ENCODE peak calls at places on chromosomes 11 and 22, in five cellular contexts. E, C, M, F and Q are unnamed samples.

GRCh38 chr22:28051787-28052356 is 132.8 kb upstream of the PITPNB start:
- DNase-seq in E (peak; percentile 61), C (peak; percentile 74), M (peak; percentile 29), F (peak; percentile 62), Q (no peak)

GRCh38 chr11:11532574-11532973 is 89.2 kb downstream of the GALNT18 start:
- DNase-seq in E (peak; percentile 22), C (no peak), M (no peak), F (peak; percentile 42), Q (no peak)

GRCh38 chr11:123408619-123409455 is 21.2 kb upstream of the GRAMD1B start:
- DNase-seq in E (no peak), C (no peak), M (no peak), F (no peak), Q (no peak)

GRCh38 chr11:132395434-132395833 is 1025.0 kb downstream of the NTM start:
- DNase-seq in E (no peak), C (no peak), M (no peak), F (no peak), Q (no peak)

GRCh38 chr22:38221908-38222796 is 20.4 kb downstream of the MAFF start:
- DNase-seq in E (no peak), C (no peak), M (no peak), F (no peak), Q (no peak)

GRCh38 chr22:50732681-50733080 is 5.3 kb upstream of the ACR start:
- DNase-seq in E (no peak), C (no peak), M (no peak), F (no peak), Q (no peak)

GRCh38 chr11:35478411-35479139 is 46.8 kb downstream of the PAMR1 start:
- DNase-seq in E (no peak), C (peak; percentile 34), M (no peak), F (no peak), Q (no peak)

GRCh38 chr22:19224985-19225384 is 46.4 kb upstream of the SLC25A1 start:
- DNase-seq in E (no peak), C (no peak), M (no peak), F (no peak), Q (no peak)

GRCh38 chr11:107787733-107788132 is 70.9 kb downstream of the SLC35F2 start:
- DNase-seq in E (no peak), C (no peak), M (no peak), F (no peak), Q (no peak)

GRCh38 chr22:41444360-41445170 is 2.0 kb downstream of the TOB2 start:
- DNase-seq in E (peak; percentile 98), C (peak; percentile 92), M (peak; percentile 78), F (peak; percentile 96), Q (peak; percentile 75)
- TF ChIP-seq POLR2A in E (no peak), C (no peak), M (no peak), F (peak; percentile 74), Q (no peak)

DNA sequence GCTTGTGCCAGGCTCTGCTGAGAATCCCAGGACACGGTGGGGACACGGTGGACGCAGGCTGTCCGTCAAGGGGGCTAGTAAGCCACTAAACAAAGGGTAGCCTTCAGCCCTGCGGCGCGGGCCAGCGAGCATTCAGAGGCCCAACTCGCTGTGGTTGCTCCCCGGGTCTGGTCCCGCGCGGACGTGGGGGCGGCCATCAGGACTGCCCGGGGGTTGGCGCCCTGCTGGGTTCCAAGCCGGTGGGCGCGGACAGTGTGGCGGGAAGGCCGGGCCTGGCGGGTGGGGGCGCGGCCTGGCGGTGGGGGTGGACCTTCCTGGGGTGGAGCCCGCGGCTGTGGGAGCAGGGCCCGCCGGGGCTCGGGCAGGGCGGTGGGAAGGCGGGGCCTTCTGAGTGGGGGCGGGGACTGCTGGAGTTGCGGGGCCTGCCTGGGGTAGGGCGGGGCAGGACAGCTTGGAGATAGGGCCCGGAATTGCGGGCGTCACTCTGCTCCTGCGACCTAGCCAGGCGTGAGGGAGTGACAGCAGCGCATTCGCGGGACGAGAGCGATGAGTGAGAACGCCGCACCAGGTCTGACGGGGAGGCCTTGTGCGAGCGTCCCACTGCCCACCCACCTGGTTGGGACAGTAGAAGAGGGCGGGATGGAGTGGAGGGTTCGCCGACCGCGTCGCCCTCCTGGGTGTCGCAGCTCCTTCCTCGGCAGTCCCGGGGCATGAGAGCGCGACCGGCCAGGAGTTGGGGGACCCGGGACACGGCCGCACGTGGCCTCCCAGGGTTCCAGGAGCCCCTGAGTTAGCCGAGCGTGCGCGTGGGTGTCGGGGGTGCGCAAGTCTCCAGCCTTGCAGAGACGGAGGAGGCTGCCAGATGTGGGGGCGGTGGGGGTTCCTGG is at the start of gene SERHL2:
- DNase-seq in E (peak; percentile 55), C (peak; percentile 92), M (no peak), F (peak; percentile 87), Q (peak; percentile 72)
- TF ChIP-seq POLR2A in E (no peak), C (no peak), M (no peak), F (peak; percentile 32), Q (peak; percentile 58)

GRCh38 chr11:65051389-65051858 is 6.9 kb downstream of the NAALADL1 start:
- DNase-seq in E (no peak), C (no peak), M (no peak), F (no peak), Q (no peak)
- TF ChIP-seq POLR2A in E (no peak), C (no peak), M (no peak), F (no peak), Q (no peak)

DNA sequence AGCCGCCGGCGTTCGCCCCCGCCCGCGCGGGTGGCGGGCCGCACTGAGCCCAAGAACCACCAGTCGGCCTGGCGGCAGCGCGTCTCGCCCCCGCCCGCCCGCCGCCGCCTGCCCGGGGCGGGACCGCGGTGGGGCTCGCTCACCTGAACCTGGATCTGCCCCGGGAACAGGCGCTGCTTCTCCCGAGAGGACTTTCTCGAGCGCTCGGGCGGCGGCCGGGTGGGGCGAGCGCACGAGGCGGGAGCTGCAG is 178 bp downstream of the MYH9 start:
- DNase-seq in E (no peak), C (no peak), M (no peak), F (no peak), Q (no peak)
- TF ChIP-seq POLR2A in E (no peak), C (no peak), M (no peak), F (no peak), Q (no peak)

DNA sequence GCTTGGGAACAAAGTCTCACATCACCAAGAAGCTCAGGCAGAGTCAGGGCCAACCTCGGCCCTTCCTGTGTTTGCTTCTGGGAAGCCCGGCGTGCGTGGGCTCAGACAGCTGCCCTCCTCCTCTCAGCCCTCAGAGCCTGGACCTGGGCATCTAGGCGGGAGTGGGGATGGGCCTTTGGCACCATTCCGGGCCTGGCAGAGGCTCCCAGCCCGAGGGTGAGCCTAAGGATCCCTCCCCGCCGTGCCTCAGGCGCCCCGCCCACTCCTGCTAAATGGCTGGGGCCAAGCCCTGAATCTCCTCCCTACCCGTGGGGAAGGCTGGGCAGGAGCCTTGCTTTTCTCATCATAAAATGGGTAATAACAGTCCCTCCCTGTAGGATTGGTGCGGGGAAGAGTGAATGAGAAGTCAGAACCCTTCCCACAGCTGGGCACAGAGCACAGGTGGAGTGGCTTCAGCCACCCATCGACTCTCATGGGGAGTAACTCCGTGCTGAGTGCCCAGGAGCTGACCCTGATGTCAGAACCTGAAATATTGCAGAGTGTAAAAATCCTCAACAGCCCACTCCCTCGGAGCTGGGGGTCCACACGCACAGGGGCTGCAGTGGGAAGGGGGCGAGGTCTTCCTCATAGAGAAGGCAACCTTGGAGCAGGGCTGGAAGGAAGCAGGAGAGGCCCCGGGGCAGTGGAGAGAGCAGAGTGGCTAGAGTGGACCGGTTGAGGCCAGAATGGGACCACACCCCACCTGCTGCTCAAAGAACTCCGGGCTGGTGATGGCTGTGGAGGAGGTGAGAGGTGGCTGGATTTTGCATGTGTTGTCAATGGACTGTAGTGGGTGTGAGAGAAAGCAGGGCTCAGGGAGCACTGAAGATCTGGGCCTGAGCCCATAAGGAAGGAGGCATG is 18.8 kb upstream of the CDKN1C start:
- DNase-seq in E (no peak), C (peak; percentile 72), M (no peak), F (no peak), Q (no peak)
- TF ChIP-seq POLR2A in E (no peak), C (no peak), M (no peak), F (no peak), Q (no peak)

DNA sequence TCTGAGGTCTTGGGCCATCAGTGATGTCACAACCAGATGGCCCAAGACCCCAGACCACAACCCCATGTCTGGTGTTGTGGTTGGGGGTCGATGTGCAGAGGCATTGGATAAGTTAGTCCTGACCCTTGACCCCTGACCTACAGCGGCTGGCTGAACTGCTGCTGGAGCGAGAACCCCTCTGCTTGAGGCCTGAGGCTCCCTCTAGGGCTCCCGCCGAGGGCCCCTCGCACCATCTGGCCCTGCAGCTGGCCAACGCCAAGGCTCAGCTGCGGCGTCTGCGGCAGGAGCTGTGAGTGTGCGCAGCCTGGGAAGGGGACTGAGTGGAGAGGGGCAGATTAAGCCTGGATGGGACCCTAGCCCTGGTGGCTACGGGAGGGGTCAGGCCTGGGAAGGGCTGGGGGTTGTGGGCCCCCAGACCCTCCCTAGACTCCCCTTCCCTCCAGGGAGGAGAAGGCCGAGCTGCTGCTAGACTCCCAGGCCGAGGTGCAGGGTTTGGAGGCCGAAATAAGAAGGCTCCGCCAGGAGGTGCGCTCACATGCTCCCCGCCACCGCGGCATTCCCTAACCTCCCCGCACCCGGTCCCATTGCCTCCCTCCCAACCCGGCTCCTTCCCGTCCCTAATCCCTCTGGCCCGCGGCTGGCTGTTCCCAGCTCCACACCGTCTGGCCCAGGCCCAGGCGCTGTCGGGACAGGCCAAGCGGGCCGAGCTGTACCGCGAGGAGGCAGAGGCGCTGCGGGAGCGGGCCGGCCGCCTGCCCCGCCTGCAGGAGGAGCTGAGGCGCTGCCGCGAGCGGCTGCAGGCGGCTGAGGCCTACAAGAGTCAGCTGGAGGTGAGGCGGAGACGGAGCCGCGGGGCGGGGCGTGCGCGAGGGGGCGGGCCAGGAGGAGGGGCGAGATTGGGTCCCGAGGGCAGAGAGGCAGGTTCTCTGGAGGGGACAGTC is 2.1 kb downstream of the CCDC88B start:
- DNase-seq in E (peak; percentile 81), C (peak; percentile 96), M (peak; percentile 80), F (peak; percentile 92), Q (peak; percentile 90)
- TF ChIP-seq POLR2A in E (no peak), C (no peak), M (peak; percentile 58), F (peak; percentile 47), Q (peak; percentile 74)